ENCODE peak calls at places on chromosomes 6 and 20, in seven cellular contexts. One of them, this sample, is unnamed.

GRCh38 chr20:38331245-38331644 is 15.0 kb upstream of the LBP start:
- DNase-seq in fibroblast of pulmonary artery: no peak
- DNase-seq in IMR-90: no peak
- DNase-seq in cardiac muscle cell: no peak
- DNase-seq in HCT116: no peak
- DNase-seq in RWPE2: no peak
- DNase-seq in nephron progenitor cell: no peak
- DNase-seq in this sample: no peak

GRCh38 chr20:63980317-63980805 is 571 bp upstream of the PRPF6 start:
- DNase-seq in fibroblast of pulmonary artery: no peak
- DNase-seq in nephron progenitor cell: no peak
- DNase-seq in IMR-90: no peak
- DNase-seq in cardiac muscle cell: peak; percentile 10
- DNase-seq in HCT116: no peak
- DNase-seq in RWPE2: peak; percentile 87
- DNase-seq in this sample: peak; percentile 53

GRCh38 chr20:5080384-5080877 is 39.3 kb downstream of the PCNA start:
- DNase-seq in cardiac muscle cell: no peak
- DNase-seq in RWPE2: no peak
- DNase-seq in HCT116: no peak
- DNase-seq in fibroblast of pulmonary artery: peak; percentile 72
- DNase-seq in nephron progenitor cell: no peak
- DNase-seq in IMR-90: peak; percentile 54
- DNase-seq in this sample: peak; percentile 55

GRCh38 chr20:61630816-61631215 is 378.8 kb downstream of the CDH4 start:
- DNase-seq in HCT116: no peak
- DNase-seq in IMR-90: no peak
- DNase-seq in fibroblast of pulmonary artery: no peak
- DNase-seq in RWPE2: no peak
- DNase-seq in nephron progenitor cell: no peak
- DNase-seq in cardiac muscle cell: no peak
- DNase-seq in this sample: no peak

GRCh38 chr6:71288228-71289038 is at the start of gene OGFRL1:
- DNase-seq in cardiac muscle cell: peak; percentile 86
- DNase-seq in fibroblast of pulmonary artery: peak; percentile 68
- DNase-seq in nephron progenitor cell: peak; percentile 77
- DNase-seq in RWPE2: no peak
- DNase-seq in HCT116: no peak
- DNase-seq in IMR-90: peak; percentile 53
- DNase-seq in this sample: peak; percentile 72

GRCh38 chr20:1477896-1478490 is 11.3 kb upstream of the NSFL1C start:
- DNase-seq in RWPE2: no peak
- DNase-seq in HCT116: no peak
- DNase-seq in cardiac muscle cell: no peak
- DNase-seq in fibroblast of pulmonary artery: no peak
- DNase-seq in nephron progenitor cell: no peak
- DNase-seq in IMR-90: no peak
- DNase-seq in this sample: peak; percentile 53

GRCh38 chr20:63850689-63851547 is 10.4 kb upstream of the ABHD16B start:
- DNase-seq in cardiac muscle cell: no peak
- DNase-seq in RWPE2: no peak
- DNase-seq in fibroblast of pulmonary artery: no peak
- DNase-seq in IMR-90: no peak
- DNase-seq in nephron progenitor cell: no peak
- DNase-seq in HCT116: no peak
- DNase-seq in this sample: no peak

GRCh38 chr6:129586815-129587214 is 123.2 kb downstream of the ARHGAP18 start:
- DNase-seq in IMR-90: peak; percentile 87
- DNase-seq in fibroblast of pulmonary artery: no peak
- DNase-seq in nephron progenitor cell: no peak
- DNase-seq in RWPE2: no peak
- DNase-seq in cardiac muscle cell: no peak
- DNase-seq in HCT116: no peak
- DNase-seq in this sample: no peak

GRCh38 chr6:75207211-75207984 is 1.5 kb upstream of the COL12A1 start:
- DNase-seq in fibroblast of pulmonary artery: peak; percentile 39
- DNase-seq in cardiac muscle cell: no peak
- DNase-seq in HCT116: no peak
- DNase-seq in RWPE2: peak; percentile 64
- DNase-seq in IMR-90: peak; percentile 42
- DNase-seq in nephron progenitor cell: peak; percentile 23
- DNase-seq in this sample: no peak

GRCh38 chr6:9520417-9521151 is 894.3 kb downstream of the TFAP2A start:
- DNase-seq in cardiac muscle cell: no peak
- DNase-seq in HCT116: peak; percentile 35
- DNase-seq in IMR-90: peak; percentile 89
- DNase-seq in RWPE2: no peak
- DNase-seq in nephron progenitor cell: no peak
- DNase-seq in fibroblast of pulmonary artery: peak; percentile 85
- DNase-seq in this sample: peak; percentile 65

GRCh38 chr20:55649254-55649653 is 356.1 kb downstream of the CBLN4 start:
- DNase-seq in fibroblast of pulmonary artery: no peak
- DNase-seq in RWPE2: no peak
- DNase-seq in IMR-90: no peak
- DNase-seq in nephron progenitor cell: no peak
- DNase-seq in HCT116: no peak
- DNase-seq in cardiac muscle cell: no peak
- DNase-seq in this sample: no peak

DNA sequence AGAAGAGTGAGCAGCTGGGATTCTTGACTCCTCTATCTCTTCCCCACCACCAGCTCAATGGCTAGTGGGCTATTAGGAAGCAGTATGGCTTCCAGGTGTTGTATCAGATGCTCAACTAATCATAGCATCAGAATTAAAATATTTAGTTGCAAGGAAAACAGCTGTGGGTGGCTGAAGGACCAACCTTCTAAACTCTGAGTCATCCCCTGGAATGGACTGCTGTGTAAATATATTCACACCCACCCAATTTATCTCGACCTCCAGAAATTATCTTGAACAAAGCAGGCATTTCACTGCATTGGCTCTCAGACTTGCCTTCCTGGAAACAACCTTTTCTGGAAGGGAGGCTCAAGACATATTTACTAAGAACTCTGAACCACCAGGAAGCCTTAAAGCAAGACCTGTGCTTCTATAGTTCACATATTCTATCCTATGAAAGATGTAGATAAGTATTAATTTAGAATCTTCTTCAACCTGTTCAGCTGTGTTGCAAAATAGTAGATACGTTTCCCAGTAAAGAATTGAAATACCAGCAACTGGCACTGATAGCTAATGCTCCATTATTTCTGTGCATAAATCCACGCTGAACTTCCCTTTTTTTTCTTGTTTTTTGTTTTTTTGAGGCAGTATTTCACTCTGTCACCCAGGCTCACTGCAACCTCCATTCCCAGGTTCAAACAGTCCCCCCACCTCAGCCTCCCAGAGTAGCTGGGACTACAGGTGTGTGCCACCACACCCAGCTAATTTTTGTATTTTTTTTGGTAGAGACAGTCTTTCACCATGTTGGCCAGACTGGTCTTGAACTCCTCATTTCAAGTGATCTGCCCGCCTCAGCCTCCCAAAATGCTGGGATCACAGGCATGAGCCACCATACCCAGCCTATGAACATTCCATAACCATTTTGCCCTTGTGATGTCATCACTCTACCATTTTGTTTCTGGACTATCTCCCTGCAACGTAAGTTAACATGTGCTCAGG is 56.9 kb upstream of the CD2AP start:
- DNase-seq in RWPE2: no peak
- DNase-seq in cardiac muscle cell: no peak
- DNase-seq in fibroblast of pulmonary artery: peak; percentile 16
- DNase-seq in IMR-90: peak; percentile 45
- DNase-seq in HCT116: no peak
- DNase-seq in nephron progenitor cell: no peak
- DNase-seq in this sample: peak; percentile 11
- TF ChIP-seq CTCF in RWPE2: no peak
- TF ChIP-seq CTCF in cardiac muscle cell: no peak
- TF ChIP-seq CTCF in fibroblast of pulmonary artery: no peak
- TF ChIP-seq CTCF in IMR-90: no peak
- TF ChIP-seq CTCF in HCT116: no peak
- TF ChIP-seq CTCF in nephron progenitor cell: no peak
- TF ChIP-seq CTCF in this sample: no peak

DNA sequence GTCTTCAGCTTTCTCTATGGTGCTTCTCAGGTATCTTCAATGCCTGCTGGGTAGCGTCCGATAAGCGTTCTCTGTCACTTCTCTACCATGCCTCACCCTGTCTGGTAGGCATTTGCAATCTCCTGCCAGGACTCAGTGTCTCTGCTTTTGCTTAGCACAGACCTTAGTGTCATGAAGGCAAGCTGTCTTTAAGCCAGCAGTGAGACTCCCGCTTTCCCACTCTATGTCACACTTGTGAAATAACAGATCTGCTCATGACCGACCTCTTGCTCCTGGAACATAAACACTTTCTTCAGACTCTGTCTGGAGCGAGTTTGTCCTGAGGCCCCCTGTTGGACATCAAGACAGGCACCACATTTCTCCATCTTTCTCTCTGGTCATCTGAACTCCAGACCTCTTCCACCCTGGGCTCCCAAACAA is 17.0 kb downstream of the ADGRB3 start:
- DNase-seq in RWPE2: no peak
- DNase-seq in nephron progenitor cell: no peak
- DNase-seq in HCT116: no peak
- DNase-seq in IMR-90: no peak
- DNase-seq in cardiac muscle cell: no peak
- DNase-seq in fibroblast of pulmonary artery: no peak
- DNase-seq in this sample: peak; percentile 11
- TF ChIP-seq CTCF in RWPE2: no peak
- TF ChIP-seq CTCF in nephron progenitor cell: no peak
- TF ChIP-seq CTCF in HCT116: no peak
- TF ChIP-seq CTCF in IMR-90: no peak
- TF ChIP-seq CTCF in cardiac muscle cell: peak; percentile 28
- TF ChIP-seq CTCF in fibroblast of pulmonary artery: no peak
- TF ChIP-seq CTCF in this sample: no peak

DNA sequence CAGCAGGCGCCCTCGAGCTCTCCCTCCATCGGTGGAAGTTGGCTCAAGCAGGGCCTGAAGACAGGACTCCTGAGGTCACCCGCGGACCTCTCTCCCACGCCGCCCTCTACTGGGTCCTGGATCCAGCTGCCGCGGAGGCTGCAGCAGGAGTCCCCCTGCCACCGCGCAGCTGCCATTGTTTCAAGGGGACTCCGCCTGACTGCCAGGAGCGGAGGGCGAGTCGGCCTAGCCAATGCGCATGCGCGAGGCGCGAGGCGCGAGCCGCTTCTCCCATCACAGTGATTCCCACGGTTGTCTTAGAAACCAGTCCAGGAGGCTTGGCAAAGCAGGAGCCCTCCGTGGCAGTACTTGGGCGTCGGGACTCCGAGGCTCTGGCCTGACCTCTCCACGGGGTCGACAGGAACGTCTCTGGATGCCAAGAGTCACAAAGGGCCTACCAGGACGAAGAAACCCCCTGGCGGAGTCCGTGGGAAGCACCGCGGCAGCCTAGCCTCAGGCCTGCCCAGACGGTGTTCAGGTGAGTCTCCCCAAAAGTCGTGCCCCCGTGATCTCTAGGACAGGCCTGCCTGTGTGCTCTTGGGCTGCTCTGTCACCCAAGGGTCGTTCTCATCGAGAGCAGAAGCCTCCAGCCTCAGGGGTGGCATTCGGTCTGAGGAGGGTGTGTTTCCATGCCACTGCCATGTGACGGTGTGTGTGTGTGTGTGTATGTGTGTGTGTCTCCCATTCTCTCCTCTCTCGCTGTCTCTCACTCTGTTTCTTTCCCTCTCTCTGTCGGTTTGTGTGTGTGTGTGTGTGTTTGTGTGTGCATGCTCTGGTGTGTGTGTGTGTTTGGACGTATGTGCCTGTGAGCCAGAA is 290.6 kb upstream of the ZNF337 start:
- DNase-seq in IMR-90: peak; percentile 10
- DNase-seq in cardiac muscle cell: peak; percentile 27
- DNase-seq in HCT116: no peak
- DNase-seq in nephron progenitor cell: no peak
- DNase-seq in RWPE2: no peak
- DNase-seq in fibroblast of pulmonary artery: peak; percentile 47
- DNase-seq in this sample: no peak
- TF ChIP-seq CTCF in IMR-90: no peak
- TF ChIP-seq CTCF in cardiac muscle cell: peak; percentile 45
- TF ChIP-seq CTCF in HCT116: no peak
- TF ChIP-seq CTCF in nephron progenitor cell: no peak
- TF ChIP-seq CTCF in RWPE2: peak; percentile 11
- TF ChIP-seq CTCF in fibroblast of pulmonary artery: peak; percentile 50
- TF ChIP-seq CTCF in this sample: no peak

GRCh38 chr6:90214461-90214860 is 82.2 kb downstream of the BACH2 start:
- DNase-seq in IMR-90: no peak
- DNase-seq in RWPE2: no peak
- DNase-seq in cardiac muscle cell: no peak
- DNase-seq in fibroblast of pulmonary artery: no peak
- DNase-seq in nephron progenitor cell: no peak
- DNase-seq in HCT116: no peak
- DNase-seq in this sample: no peak

GRCh38 chr6:90219168-90219985 is 77.3 kb downstream of the BACH2 start:
- DNase-seq in cardiac muscle cell: peak; percentile 61
- DNase-seq in fibroblast of pulmonary artery: peak; percentile 74
- DNase-seq in nephron progenitor cell: peak; percentile 51
- DNase-seq in IMR-90: peak; percentile 90
- DNase-seq in RWPE2: no peak
- DNase-seq in HCT116: no peak
- DNase-seq in this sample: peak; percentile 5

GRCh38 chr6:90214966-90215365 is 81.7 kb downstream of the BACH2 start:
- DNase-seq in nephron progenitor cell: no peak
- DNase-seq in cardiac muscle cell: no peak
- DNase-seq in RWPE2: no peak
- DNase-seq in IMR-90: no peak
- DNase-seq in HCT116: no peak
- DNase-seq in fibroblast of pulmonary artery: no peak
- DNase-seq in this sample: no peak

GRCh38 chr6:90217621-90218496 is 78.8 kb downstream of the BACH2 start:
- DNase-seq in IMR-90: no peak
- DNase-seq in fibroblast of pulmonary artery: no peak
- DNase-seq in HCT116: no peak
- DNase-seq in nephron progenitor cell: peak; percentile 59
- DNase-seq in RWPE2: peak; percentile 70
- DNase-seq in cardiac muscle cell: peak; percentile 85
- DNase-seq in this sample: peak; percentile 77

GRCh38 chr6:90216081-90216977 is 80.3 kb downstream of the BACH2 start:
- DNase-seq in cardiac muscle cell: peak; percentile 25
- DNase-seq in HCT116: no peak
- DNase-seq in fibroblast of pulmonary artery: no peak
- DNase-seq in IMR-90: peak; percentile 35
- DNase-seq in nephron progenitor cell: peak; percentile 50
- DNase-seq in RWPE2: no peak
- DNase-seq in this sample: peak; percentile 24
- TF ChIP-seq CTCF in cardiac muscle cell: no peak
- TF ChIP-seq CTCF in HCT116: no peak
- TF ChIP-seq CTCF in fibroblast of pulmonary artery: no peak
- TF ChIP-seq CTCF in IMR-90: no peak
- TF ChIP-seq CTCF in nephron progenitor cell: no peak
- TF ChIP-seq CTCF in RWPE2: no peak
- TF ChIP-seq CTCF in this sample: no peak

DNA sequence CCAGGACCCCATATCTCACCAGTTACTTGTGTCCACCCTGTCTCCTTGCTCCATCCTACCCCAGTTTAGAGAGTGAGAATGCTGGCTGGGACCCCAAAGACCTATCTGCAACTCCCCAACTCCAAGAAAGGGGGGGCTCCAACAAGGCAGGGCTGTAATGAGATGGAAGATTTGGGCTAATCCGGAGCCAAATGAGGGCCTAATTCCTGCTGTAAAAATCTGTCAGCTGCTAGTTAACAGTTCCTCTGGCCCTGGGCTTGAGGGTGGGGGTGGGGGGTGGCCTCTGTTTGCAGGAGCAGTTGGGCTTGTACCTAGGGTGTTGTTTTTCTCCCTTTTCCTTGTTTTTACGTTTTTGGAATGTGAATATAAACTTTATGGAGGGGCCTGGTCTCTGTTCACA is 70.5 kb downstream of the NCR2 start:
- DNase-seq in nephron progenitor cell: no peak
- DNase-seq in fibroblast of pulmonary artery: no peak
- DNase-seq in IMR-90: no peak
- DNase-seq in HCT116: no peak
- DNase-seq in cardiac muscle cell: no peak
- DNase-seq in RWPE2: no peak
- DNase-seq in this sample: no peak
- TF ChIP-seq CTCF in nephron progenitor cell: no peak
- TF ChIP-seq CTCF in fibroblast of pulmonary artery: no peak
- TF ChIP-seq CTCF in IMR-90: no peak
- TF ChIP-seq CTCF in HCT116: no peak
- TF ChIP-seq CTCF in cardiac muscle cell: no peak
- TF ChIP-seq CTCF in RWPE2: no peak
- TF ChIP-seq CTCF in this sample: no peak